ENCODE peak calls at places on chromosomes 4 and X, in eight cellular contexts. O is iPS DF 6.9, X is upper lobe of right lung, I is Karpas-422, H is GM23248, D is heart right ventricle, Z is hepatocyte, T is mammary epithelial cell. R is an unnamed sample.
A peak's percentile ranks its signal among the peaks of the same experiment; 100 is the strongest.

GRCh38 chr4:184427687-184428086 is 46.7 kb downstream of the IRF2 start:
- DNase-seq in O (no peak), X (no peak), I (no peak), H (no peak), D (no peak), Z (no peak), T (no peak), R (no peak)

GRCh38 chr4:2586502-2586901 is 50.1 kb downstream of the FAM193A start:
- DNase-seq in O (no peak), X (no peak), I (no peak), H (no peak), D (no peak), Z (no peak), T (no peak), R (no peak)

GRCh38 chr4:169407217-169407845 is 136.6 kb upstream of the SH3RF1 start:
- DNase-seq in O (no peak), X (no peak), I (no peak), H (peak; percentile 1), D (peak; percentile 36), Z (no peak), T (no peak), R (no peak)

GRCh38 chr4:126046081-126046614 is 731.4 kb downstream of the FAT4 start:
- DNase-seq in O (no peak), X (no peak), I (no peak), H (peak; percentile 23), D (no peak), Z (no peak), T (no peak), R (no peak)

GRCh38 chrX:33339219-33339618 is 127.9 kb upstream of the DMD start:
- DNase-seq in O (no peak), X (no peak), I (no peak), H (no peak), D (no peak), Z (peak; percentile 10), T (peak; percentile 43), R (no peak)

GRCh38 chrX:114210879-114211278 is 373.0 kb upstream of the HTR2C start:
- DNase-seq in O (no peak), X (no peak), I (no peak), H (no peak), D (no peak), Z (no peak), T (no peak), R (no peak)

GRCh38 chr4:151573945-151574344 is 165.0 kb downstream of the FHIP1A start:
- DNase-seq in O (no peak), X (no peak), I (no peak), H (peak; percentile 28), D (no peak), Z (peak; percentile 17), T (peak; percentile 82), R (no peak)

GRCh38 chrX:23792861-23793553 is 10.0 kb downstream of the SAT1 start:
- DNase-seq in O (no peak), X (no peak), I (no peak), H (no peak), D (no peak), Z (no peak), T (no peak), R (peak; percentile 83)

GRCh38 chr4:152850377-152850776 is 70.6 kb downstream of the ARFIP1 start:
- DNase-seq in O (peak; percentile 73), X (peak; percentile 72), I (peak; percentile 73), H (peak; percentile 50), D (peak; percentile 31), Z (peak; percentile 13), T (peak; percentile 83), R (no peak)

GRCh38 chr4:141768954-141769353 is 132.6 kb downstream of the IL15 start:
- DNase-seq in O (no peak), X (no peak), I (no peak), H (peak; percentile 89), D (no peak), Z (no peak), T (peak; percentile 34), R (peak; percentile 67)

GRCh38 chr4:2792711-2793577 is at the start of gene SH3BP2:
- DNase-seq in O (no peak), X (peak; percentile 93), I (peak; percentile 90), H (peak; percentile 88), D (peak; percentile 87), Z (peak; percentile 88), T (peak; percentile 21), R (peak; percentile 81)

DNA sequence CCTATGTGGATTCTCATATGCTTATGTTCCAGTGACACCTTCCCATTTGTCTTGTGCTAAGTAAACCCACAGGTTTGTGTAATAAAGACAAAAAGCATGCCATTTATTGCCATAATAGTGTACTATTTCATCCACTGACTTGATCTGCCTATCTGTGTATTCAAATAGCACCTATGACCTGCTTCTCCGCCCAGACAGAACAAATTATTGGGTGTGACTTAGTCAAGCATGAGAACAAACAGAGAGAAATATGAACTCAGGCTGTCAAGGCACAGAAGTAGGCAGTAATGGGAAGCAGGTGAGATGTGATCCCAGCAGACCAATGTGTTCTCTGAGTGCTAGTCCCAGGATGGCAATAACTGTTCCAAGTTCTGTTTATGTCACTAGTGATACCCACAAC is 25.4 kb downstream of the ELOVL6 start:
- DNase-seq in O (no peak), X (no peak), I (no peak), H (no peak), D (no peak), Z (peak; percentile 34), T (no peak), R (no peak)
- H3K27ac ChIP-seq in O (no peak overlapping the region), X (no peak overlapping the region), I (no peak overlapping the region), H (no peak overlapping the region), D (no peak overlapping the region), Z (peak overlapping the region; percentile 35), T (no peak overlapping the region), R (no peak overlapping the region)

GRCh38 chrX:1440506-1440905 is 12.2 kb downstream of the ASMTL start:
- DNase-seq in O (no peak), X (peak; percentile 9), I (no peak), H (no peak), D (no peak), Z (no peak), T (no peak), R (no peak)
- H3K36me3 ChIP-seq in O (peaks cover 18% of the 10 kb centered on the region), X (peaks cover 39% of the 10 kb centered on the region), I (peaks cover 50% of the 10 kb centered on the region), H (peaks cover 5% of the 10 kb centered on the region), D (peaks cover 69% of the 10 kb centered on the region), Z (no peaks in the 10 kb centered on the region), T (peaks cover 1% of the 10 kb centered on the region), R (peaks cover 5% of the 10 kb centered on the region)

GRCh38 chrX:9320940-9321339 is 143.9 kb upstream of the TBL1X start:
- DNase-seq in O (no peak), X (no peak), I (no peak), H (no peak), D (no peak), Z (no peak), T (no peak), R (no peak)

GRCh38 chrX:9327086-9327746 is 137.6 kb upstream of the TBL1X start:
- DNase-seq in O (no peak), X (no peak), I (no peak), H (no peak), D (no peak), Z (no peak), T (no peak), R (no peak)

GRCh38 chrX:9327747-9328145 is 137.1 kb upstream of the TBL1X start:
- DNase-seq in O (no peak), X (no peak), I (no peak), H (peak; percentile 57), D (no peak), Z (no peak), T (peak; percentile 17), R (no peak)

GRCh38 chrX:9326369-9326768 is 138.5 kb upstream of the TBL1X start:
- DNase-seq in O (no peak), X (no peak), I (no peak), H (no peak), D (no peak), Z (no peak), T (no peak), R (no peak)

DNA sequence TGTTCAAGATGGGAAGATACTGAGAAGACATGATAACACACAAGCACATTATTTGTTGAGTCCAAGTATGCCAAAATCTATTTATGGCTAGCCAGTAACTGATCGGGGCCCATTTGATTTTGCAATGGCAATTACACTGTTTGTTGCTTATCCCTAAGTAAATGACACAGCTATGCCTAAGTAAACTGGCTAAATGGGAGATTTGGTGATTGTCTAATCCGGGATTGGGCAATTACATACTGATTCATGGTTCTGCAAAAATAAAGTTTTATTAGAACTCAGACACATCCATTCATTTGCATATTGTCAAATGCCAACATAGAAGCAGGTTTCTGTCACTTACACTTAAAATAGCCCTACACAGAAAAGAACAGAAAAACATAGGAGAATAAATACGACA is 140.2 kb upstream of the TBL1X start:
- DNase-seq in O (no peak), X (no peak), I (no peak), H (no peak), D (no peak), Z (no peak), T (no peak), R (no peak)
- H3K27ac ChIP-seq in O (no peak overlapping the region), X (no peak overlapping the region), I (no peak overlapping the region), H (no peak overlapping the region), D (no peak overlapping the region), Z (no peak overlapping the region), T (no peak overlapping the region), R (no peak overlapping the region)

GRCh38 chr4:112175840-112176239 is 30.6 kb downstream of the FAM241A start:
- DNase-seq in O (no peak), X (no peak), I (no peak), H (no peak), D (no peak), Z (no peak), T (no peak), R (no peak)

GRCh38 chr4:112172180-112172579 is 26.9 kb downstream of the FAM241A start:
- DNase-seq in O (no peak), X (no peak), I (no peak), H (no peak), D (no peak), Z (no peak), T (no peak), R (no peak)

GRCh38 chr4:112170451-112170993 is 25.3 kb downstream of the FAM241A start:
- DNase-seq in O (no peak), X (no peak), I (no peak), H (peak; percentile 96), D (no peak), Z (peak; percentile 17), T (peak; percentile 87), R (peak; percentile 42)

GRCh38 chr4:112176596-112176995 is 31.3 kb downstream of the FAM241A start:
- DNase-seq in O (no peak), X (no peak), I (no peak), H (no peak), D (no peak), Z (no peak), T (no peak), R (no peak)

DNA sequence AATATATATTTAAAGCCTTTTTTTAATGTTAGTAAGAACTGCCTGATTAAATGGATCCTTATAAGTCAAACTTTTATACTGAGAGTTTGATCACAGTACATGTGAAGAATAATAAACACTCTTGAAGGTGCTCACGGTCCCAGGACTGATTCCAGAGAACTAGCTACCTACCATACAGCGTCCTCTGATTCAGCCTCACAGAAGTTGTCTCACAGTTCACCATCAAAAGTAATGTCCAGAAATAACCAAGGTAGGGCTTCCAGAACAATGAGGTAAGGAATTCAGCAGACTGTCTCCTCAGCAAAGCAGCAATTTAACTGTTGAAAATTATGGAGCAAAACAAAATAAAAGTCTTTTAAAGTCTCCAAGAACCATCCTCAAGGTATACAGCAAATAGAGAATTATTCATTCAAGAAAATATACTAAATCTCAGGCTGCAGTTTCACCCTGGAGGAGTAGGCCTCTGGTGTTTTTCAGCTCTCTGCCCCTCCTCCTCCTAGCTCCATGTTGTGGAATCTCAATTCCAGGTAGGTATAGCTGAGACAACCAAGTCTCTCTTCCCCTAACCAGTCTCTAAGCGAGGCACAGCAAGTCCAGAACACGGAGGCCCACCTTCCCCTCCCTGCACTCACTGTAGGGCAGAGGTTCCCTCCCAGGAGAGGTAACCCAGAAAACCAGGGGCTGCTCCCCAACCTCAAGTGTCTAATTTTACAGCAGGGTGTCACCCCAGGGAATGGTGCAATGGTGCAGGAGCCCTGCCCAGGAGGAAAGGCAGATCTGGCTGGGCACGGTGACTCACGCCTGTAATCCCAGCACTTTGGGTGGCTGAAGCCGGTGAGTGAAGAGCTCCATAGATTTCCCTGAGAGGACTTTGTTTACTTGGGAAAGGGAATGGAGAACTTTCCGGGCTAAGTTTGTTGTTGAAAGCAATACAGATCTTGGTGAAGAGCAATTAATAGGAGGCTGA is 28.6 kb downstream of the FAM241A start:
- DNase-seq in O (no peak), X (no peak), I (no peak), H (peak; percentile 61), D (no peak), Z (no peak), T (peak; percentile 67), R (no peak)
- H3K36me3 ChIP-seq in O (no peaks in the 10 kb centered on the region), X (no peaks in the 10 kb centered on the region), I (no peaks in the 10 kb centered on the region), H (no peaks in the 10 kb centered on the region), D (peaks cover 12% of the 10 kb centered on the region), Z (no peaks in the 10 kb centered on the region), T (no peaks in the 10 kb centered on the region), R (no peaks in the 10 kb centered on the region)